ENCODE peak calls at places on chromosomes 3 and 15, in nine cellular contexts. One of them, this sample, is unnamed.

GRCh38 chr3:95615592-95616310 is 1198.6 kb upstream of the EPHA6 start:
- DNase-seq in uterus: no peak
- DNase-seq in suprapubic skin: no peak
- DNase-seq in body of pancreas: no peak
- DNase-seq in thyroid gland: no peak
- DNase-seq in ovary: no peak
- DNase-seq in endothelial cell of umbilical vein: no peak
- DNase-seq in upper lobe of left lung: no peak
- DNase-seq in A549: peak; percentile 67
- DNase-seq in this sample: no peak

GRCh38 chr3:119898478-119899177 is 116.7 kb downstream of the NR1I2 start:
- DNase-seq in ovary: no peak
- DNase-seq in uterus: no peak
- DNase-seq in A549: no peak
- DNase-seq in upper lobe of left lung: no peak
- DNase-seq in suprapubic skin: no peak
- DNase-seq in thyroid gland: no peak
- DNase-seq in body of pancreas: no peak
- DNase-seq in endothelial cell of umbilical vein: no peak
- DNase-seq in this sample: no peak

GRCh38 chr15:78209646-78210348 is 24.6 kb downstream of the ACSBG1 start:
- DNase-seq in A549: no peak
- DNase-seq in uterus: no peak
- DNase-seq in suprapubic skin: peak; percentile 70
- DNase-seq in body of pancreas: peak; percentile 81
- DNase-seq in upper lobe of left lung: no peak
- DNase-seq in endothelial cell of umbilical vein: no peak
- DNase-seq in thyroid gland: peak; percentile 94
- DNase-seq in ovary: no peak
- DNase-seq in this sample: no peak

GRCh38 chr3:2156244-2156847 is 57.7 kb downstream of the CNTN4 start:
- DNase-seq in suprapubic skin: no peak
- DNase-seq in endothelial cell of umbilical vein: no peak
- DNase-seq in upper lobe of left lung: peak; percentile 22
- DNase-seq in uterus: no peak
- DNase-seq in ovary: no peak
- DNase-seq in body of pancreas: no peak
- DNase-seq in A549: peak; percentile 46
- DNase-seq in thyroid gland: no peak
- DNase-seq in this sample: peak; percentile 4

GRCh38 chr3:160851629-160852210 is 95.7 kb downstream of the PPM1L start:
- DNase-seq in body of pancreas: no peak
- DNase-seq in upper lobe of left lung: no peak
- DNase-seq in endothelial cell of umbilical vein: peak; percentile 4
- DNase-seq in suprapubic skin: no peak
- DNase-seq in A549: no peak
- DNase-seq in uterus: no peak
- DNase-seq in thyroid gland: no peak
- DNase-seq in ovary: no peak
- DNase-seq in this sample: no peak

GRCh38 chr3:36911990-36912804 is 32.7 kb downstream of the TRANK1 start:
- DNase-seq in body of pancreas: peak; percentile 20
- DNase-seq in A549: peak; percentile 33
- DNase-seq in suprapubic skin: no peak
- DNase-seq in thyroid gland: no peak
- DNase-seq in endothelial cell of umbilical vein: peak; percentile 20
- DNase-seq in uterus: no peak
- DNase-seq in upper lobe of left lung: peak; percentile 26
- DNase-seq in ovary: no peak
- DNase-seq in this sample: peak; percentile 48

GRCh38 chr3:30934208-30934550 is 39.7 kb upstream of the GADL1 start:
- DNase-seq in upper lobe of left lung: no peak
- DNase-seq in thyroid gland: no peak
- DNase-seq in ovary: peak; percentile 36
- DNase-seq in A549: peak; percentile 55
- DNase-seq in uterus: no peak
- DNase-seq in body of pancreas: peak; percentile 13
- DNase-seq in suprapubic skin: no peak
- DNase-seq in endothelial cell of umbilical vein: peak; percentile 48
- DNase-seq in this sample: no peak

GRCh38 chr3:155232605-155233004 is 60.9 kb downstream of the STRIT1 start:
- DNase-seq in ovary: peak; percentile 37
- DNase-seq in endothelial cell of umbilical vein: no peak
- DNase-seq in A549: peak; percentile 6
- DNase-seq in thyroid gland: peak; percentile 20
- DNase-seq in upper lobe of left lung: peak; percentile 49
- DNase-seq in suprapubic skin: peak; percentile 83
- DNase-seq in body of pancreas: peak; percentile 65
- DNase-seq in uterus: peak; percentile 47
- DNase-seq in this sample: no peak

GRCh38 chr3:150097588-150097890 is 126.8 kb upstream of the PFN2 start:
- DNase-seq in uterus: no peak
- DNase-seq in suprapubic skin: no peak
- DNase-seq in ovary: no peak
- DNase-seq in upper lobe of left lung: no peak
- DNase-seq in A549: no peak
- DNase-seq in body of pancreas: no peak
- DNase-seq in endothelial cell of umbilical vein: no peak
- DNase-seq in thyroid gland: no peak
- DNase-seq in this sample: no peak

DNA sequence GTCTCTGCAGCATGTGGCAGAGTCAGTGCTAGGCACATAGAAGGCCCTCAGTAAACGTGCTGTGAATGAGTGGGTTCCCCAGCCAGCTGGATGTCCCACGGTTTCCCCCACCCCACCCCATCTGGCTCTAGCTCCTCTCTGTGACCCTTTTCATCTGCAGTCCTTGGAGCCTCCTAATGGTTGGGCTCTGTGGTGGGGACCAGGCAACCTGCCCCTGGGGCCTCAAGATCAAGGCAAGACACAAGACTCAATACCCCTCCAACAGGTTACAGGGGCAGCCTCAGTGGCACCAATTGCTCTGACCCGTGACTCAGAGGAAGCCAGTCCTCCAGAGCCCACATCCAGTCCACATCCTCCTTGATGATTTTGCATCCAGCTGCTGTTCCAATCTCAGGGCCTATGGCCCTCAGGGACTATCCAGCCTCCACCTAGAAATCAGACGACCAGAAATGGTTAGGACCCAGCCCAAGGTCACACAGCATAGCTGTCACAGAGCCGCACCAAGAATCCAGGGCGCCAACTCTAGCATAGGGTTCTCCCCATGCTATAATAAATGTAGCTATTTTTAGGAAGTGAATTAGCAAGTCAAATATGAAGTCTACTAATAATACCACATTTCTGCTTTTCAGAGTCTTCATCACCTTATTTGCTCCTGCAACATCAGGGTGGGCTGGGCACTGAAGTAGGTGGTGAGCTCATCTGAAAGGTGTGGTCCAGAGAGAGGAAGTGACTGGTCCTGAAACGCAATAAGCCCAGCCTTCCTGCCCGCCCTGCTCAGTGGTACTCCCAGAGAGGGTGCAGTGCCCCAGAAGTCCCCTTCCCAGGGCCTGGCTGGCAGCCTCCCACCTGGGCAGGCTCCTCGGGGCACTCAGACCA is 17.4 kb upstream of the CYP11A1 start:
- DNase-seq in upper lobe of left lung: peak; percentile 68
- DNase-seq in endothelial cell of umbilical vein: peak; percentile 43
- DNase-seq in uterus: no peak
- DNase-seq in A549: peak; percentile 28
- DNase-seq in suprapubic skin: no peak
- DNase-seq in body of pancreas: no peak
- DNase-seq in ovary: no peak
- DNase-seq in thyroid gland: no peak
- DNase-seq in this sample: peak; percentile 79
- TF ChIP-seq POLR2A in upper lobe of left lung: no peak
- TF ChIP-seq POLR2A in endothelial cell of umbilical vein: no peak
- TF ChIP-seq POLR2A in uterus: no peak
- TF ChIP-seq POLR2A in A549: no peak
- TF ChIP-seq POLR2A in suprapubic skin: no peak
- TF ChIP-seq POLR2A in body of pancreas: no peak
- TF ChIP-seq POLR2A in ovary: no peak
- TF ChIP-seq POLR2A in thyroid gland: no peak
- TF ChIP-seq POLR2A in this sample: no peak

GRCh38 chr3:183447206-183448001 is 19.0 kb upstream of the MCF2L2 start:
- DNase-seq in A549: peak; percentile 89
- DNase-seq in thyroid gland: peak; percentile 93
- DNase-seq in endothelial cell of umbilical vein: peak; percentile 91
- DNase-seq in ovary: peak; percentile 57
- DNase-seq in body of pancreas: peak; percentile 93
- DNase-seq in suprapubic skin: peak; percentile 88
- DNase-seq in upper lobe of left lung: peak; percentile 90
- DNase-seq in uterus: peak; percentile 75
- DNase-seq in this sample: peak; percentile 50
- TF ChIP-seq POLR2A in A549: peak; percentile 85
- TF ChIP-seq POLR2A in thyroid gland: peak; percentile 86
- TF ChIP-seq POLR2A in endothelial cell of umbilical vein: peak; percentile 87
- TF ChIP-seq POLR2A in ovary: no peak
- TF ChIP-seq POLR2A in body of pancreas: peak; percentile 62
- TF ChIP-seq POLR2A in suprapubic skin: no peak
- TF ChIP-seq POLR2A in upper lobe of left lung: peak; percentile 34
- TF ChIP-seq POLR2A in uterus: no peak
- TF ChIP-seq POLR2A in this sample: peak; percentile 83

DNA sequence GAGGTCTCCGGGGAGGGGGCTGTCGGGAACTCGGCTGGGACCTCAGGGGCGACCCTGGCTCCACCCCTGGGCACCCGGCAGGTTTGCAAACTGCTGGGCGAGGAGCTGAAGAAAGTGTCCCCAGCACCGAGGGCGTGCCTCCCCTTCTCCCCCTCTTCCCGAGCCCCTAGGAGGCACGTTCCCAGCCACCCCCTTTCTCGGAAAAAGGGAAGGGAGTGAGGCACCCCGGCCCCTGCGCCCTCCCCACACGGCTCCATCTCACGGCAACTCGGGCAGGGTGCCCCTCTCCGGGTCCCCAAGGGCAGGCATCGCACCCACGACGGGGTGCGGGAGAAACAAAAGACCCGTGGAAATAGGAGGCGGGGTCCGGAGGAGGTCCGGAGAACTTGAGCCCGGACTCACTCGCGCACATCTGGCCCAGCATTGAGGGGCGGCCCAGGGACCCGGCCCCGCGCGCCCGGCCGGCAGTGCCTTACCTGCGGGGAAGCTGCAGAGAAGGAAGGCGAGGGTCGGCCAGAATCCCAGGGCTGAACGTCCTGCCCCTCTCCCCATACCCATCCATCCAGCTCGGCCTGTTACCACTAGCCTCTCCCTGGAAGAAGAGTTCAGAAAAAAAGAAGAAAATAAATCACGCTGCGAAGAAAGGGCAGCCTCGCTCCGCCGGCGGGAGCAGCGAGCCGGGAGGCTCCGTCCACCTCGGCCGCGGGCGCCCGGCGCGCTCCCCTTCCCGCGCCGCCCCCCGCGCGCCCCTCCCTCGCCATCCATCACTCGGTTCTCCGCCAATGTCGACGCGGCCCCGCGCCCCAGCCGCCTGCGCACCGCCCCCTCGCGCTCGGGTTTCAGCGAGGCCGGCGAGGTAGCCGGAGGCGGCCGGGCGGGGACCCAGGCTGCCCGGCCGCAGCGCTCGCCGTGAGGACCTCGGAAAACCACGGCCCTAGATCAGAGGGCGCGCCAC is 16.3 kb downstream of the RGMA start:
- DNase-seq in A549: peak; percentile 53
- DNase-seq in suprapubic skin: peak; percentile 83
- DNase-seq in endothelial cell of umbilical vein: peak; percentile 42
- DNase-seq in body of pancreas: peak; percentile 84
- DNase-seq in thyroid gland: peak; percentile 81
- DNase-seq in upper lobe of left lung: peak; percentile 76
- DNase-seq in ovary: peak; percentile 89
- DNase-seq in uterus: peak; percentile 85
- DNase-seq in this sample: no peak
- TF ChIP-seq POLR2A in A549: no peak
- TF ChIP-seq POLR2A in suprapubic skin: no peak
- TF ChIP-seq POLR2A in endothelial cell of umbilical vein: no peak
- TF ChIP-seq POLR2A in body of pancreas: no peak
- TF ChIP-seq POLR2A in thyroid gland: peak; percentile 49
- TF ChIP-seq POLR2A in upper lobe of left lung: no peak
- TF ChIP-seq POLR2A in ovary: peak; percentile 54
- TF ChIP-seq POLR2A in uterus: peak; percentile 40
- TF ChIP-seq POLR2A in this sample: no peak

DNA sequence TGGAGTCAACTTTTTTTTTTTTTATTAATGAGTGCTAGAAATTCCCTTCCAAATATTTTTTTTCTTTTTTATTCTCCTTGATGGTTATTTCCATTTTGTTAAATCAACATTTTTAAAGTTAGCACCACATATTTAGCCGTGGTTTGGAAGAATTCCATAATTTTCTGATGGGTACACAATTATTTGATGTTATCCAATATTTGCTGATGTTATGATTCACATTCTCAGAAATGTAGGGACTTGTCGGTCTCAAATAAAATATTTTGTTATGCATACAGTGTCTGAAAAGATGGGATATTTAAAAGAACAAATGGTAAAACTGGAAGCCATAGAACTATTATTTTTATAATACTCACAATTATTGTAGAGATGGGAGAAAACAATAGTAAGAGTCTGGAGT is 911.5 kb upstream of the GBE1 start:
- DNase-seq in uterus: no peak
- DNase-seq in suprapubic skin: no peak
- DNase-seq in upper lobe of left lung: no peak
- DNase-seq in endothelial cell of umbilical vein: no peak
- DNase-seq in ovary: no peak
- DNase-seq in A549: no peak
- DNase-seq in body of pancreas: no peak
- DNase-seq in thyroid gland: no peak
- DNase-seq in this sample: no peak
- TF ChIP-seq POLR2A in uterus: no peak
- TF ChIP-seq POLR2A in suprapubic skin: no peak
- TF ChIP-seq POLR2A in upper lobe of left lung: no peak
- TF ChIP-seq POLR2A in endothelial cell of umbilical vein: no peak
- TF ChIP-seq POLR2A in ovary: no peak
- TF ChIP-seq POLR2A in A549: no peak
- TF ChIP-seq POLR2A in body of pancreas: no peak
- TF ChIP-seq POLR2A in thyroid gland: no peak
- TF ChIP-seq POLR2A in this sample: no peak

GRCh38 chr3:180989291-180990163 is at the start of gene DNAJC19:
- DNase-seq in A549: peak; percentile 97
- DNase-seq in ovary: peak; percentile 89
- DNase-seq in body of pancreas: peak; percentile 97
- DNase-seq in upper lobe of left lung: peak; percentile 94
- DNase-seq in thyroid gland: peak; percentile 95
- DNase-seq in endothelial cell of umbilical vein: peak; percentile 96
- DNase-seq in uterus: peak; percentile 94
- DNase-seq in suprapubic skin: peak; percentile 95
- DNase-seq in this sample: peak; percentile 66
- TF ChIP-seq POLR2A in A549: peak; percentile 68
- TF ChIP-seq POLR2A in ovary: peak; percentile 79
- TF ChIP-seq POLR2A in body of pancreas: peak; percentile 80
- TF ChIP-seq POLR2A in upper lobe of left lung: peak; percentile 74
- TF ChIP-seq POLR2A in thyroid gland: peak; percentile 88
- TF ChIP-seq POLR2A in endothelial cell of umbilical vein: peak; percentile 93
- TF ChIP-seq POLR2A in uterus: peak; percentile 36
- TF ChIP-seq POLR2A in suprapubic skin: no peak
- TF ChIP-seq POLR2A in this sample: peak; percentile 91